ENCODE peak calls at places on chromosome 15, in seven cellular contexts. N is T47D; A is NCI-H1694 treated with DMSO at 0.1 percent for 48 hours; E is activated effector memory CD4-positive, alpha-beta T cell treated with Interleukin-2 at 50 U/mL for 16 hours; D is cerebellar nuclear complex; S is fibroblast of lung; T is suprapubic skin. X is an unnamed sample.

GRCh38 chr15:80121546-80121945 is 31.3 kb upstream of the FAH start:
- DNase-seq in D (no peak), S (no peak), E (no peak), N (no peak), T (no peak), A (peak), X (no peak)

GRCh38 chr15:81133782-81134461 is at the start of gene CFAP161:
- DNase-seq in E (no peak), T (peak), D (peak), S (peak), N (no peak), A (peak), X (peak)

GRCh38 chr15:51731549-51732267 is 5.7 kb downstream of the LYSMD2 start:
- DNase-seq in S (peak), A (no peak), E (no peak), D (no peak), T (no peak), N (peak), X (no peak)

GRCh38 chr15:101528108-101528916 is 38.8 kb upstream of the PCSK6 start:
- DNase-seq in A (no peak), E (no peak), T (no peak), D (no peak), S (no peak), N (no peak), X (no peak)

GRCh38 chr15:74725845-74726773 is 781 bp upstream of the CYP1A1 start:
- DNase-seq in D (no peak), T (peak), S (no peak), E (peak), N (peak), A (no peak), X (no peak)

GRCh38 chr15:64521726-64522164 is 61.4 kb downstream of the ZNF609 start:
- DNase-seq in D (no peak), N (no peak), T (no peak), A (no peak), E (no peak), S (peak), X (no peak)

GRCh38 chr15:70748281-70748747 is 15.0 kb downstream of the UACA start:
- DNase-seq in S (peak), T (peak), E (no peak), N (no peak), A (no peak), D (no peak), X (no peak)

GRCh38 chr15:51303462-51303861 is 34.9 kb downstream of the CYP19A1 start:
- DNase-seq in D (no peak), N (no peak), E (no peak), T (no peak), S (no peak), A (no peak), X (no peak)

X was measured in caudate nucleus.